ENCODE peak calls at places on chromosome 1, in ten cellular contexts. S is gastrocnemius medialis, P is IMR-90, K is testis, F is GM12891, C is breast epithelium, X is esophagus muscularis mucosa, V is sigmoid colon, N is uterus, W is heart left ventricle. Z is an unnamed sample.

GRCh38 chr1:11280719-11281376 is 7.8 kb downstream of the UBIAD1 start:
- DNase-seq in S (no peak), P (no peak), K (no peak), F (no peak), C (no peak), X (no peak), V (no peak), N (no peak), W (no peak), Z (no peak)

GRCh38 chr1:6953874-6954502 is 168.7 kb downstream of the CAMTA1 start:
- DNase-seq in S (no peak), P (no peak), K (no peak), F (no peak), C (no peak), X (no peak), V (no peak), N (no peak), W (no peak), Z (no peak)

GRCh38 chr1:2229921-2230700 is 2.0 kb downstream of the SKI start:
- DNase-seq in S (no peak), P (peak; percentile 40), K (peak; percentile 62), F (no peak), C (no peak), X (no peak), V (no peak), N (peak; percentile 57), W (no peak), Z (no peak)

GRCh38 chr1:201000391-201000790 is 23.1 kb downstream of the KIF21B start:
- DNase-seq in S (no peak), P (no peak), K (no peak), F (no peak), C (no peak), X (no peak), V (no peak), N (no peak), W (no peak), Z (no peak)

GRCh38 chr1:200252526-200252925 is 157.3 kb downstream of the ZNF281 start:
- DNase-seq in S (no peak), P (peak; percentile 79), K (no peak), F (no peak), C (no peak), X (no peak), V (no peak), N (no peak), W (no peak), Z (no peak)

GRCh38 chr1:116316373-116316772 is 56.7 kb upstream of the ATP1A1 start:
- DNase-seq in S (no peak), P (no peak), K (no peak), F (no peak), C (no peak), X (no peak), V (no peak), N (no peak), W (no peak), Z (no peak)

GRCh38 chr1:184163674-184164470 is 112.3 kb downstream of the TSEN15 start:
- DNase-seq in S (no peak), P (peak; percentile 89), K (no peak), F (peak; percentile 39), C (no peak), X (peak; percentile 42), V (no peak), N (no peak), W (peak; percentile 54), Z (no peak)

GRCh38 chr1:20426923-20427322 is 59.1 kb downstream of the CAMK2N1 start:
- DNase-seq in S (no peak), P (peak; percentile 96), K (no peak), F (no peak), C (peak; percentile 5), X (no peak), V (no peak), N (no peak), W (no peak), Z (no peak)

GRCh38 chr1:27367160-27367650 is 444 bp upstream of the MAP3K6 start:
- DNase-seq in S (no peak), P (no peak), K (no peak), F (no peak), C (no peak), X (no peak), V (no peak), N (no peak), W (no peak), Z (no peak)

GRCh38 chr1:27365372-27366112 is 1.2 kb downstream of the MAP3K6 start:
- DNase-seq in S (peak; percentile 88), P (peak; percentile 85), K (peak; percentile 93), F (peak; percentile 92), C (peak; percentile 90), X (peak; percentile 99), V (peak; percentile 97), N (peak; percentile 91), W (peak; percentile 91), Z (peak; percentile 89)

GRCh38 chr1:27364696-27365371 is 1.9 kb downstream of the MAP3K6 start:
- DNase-seq in S (no peak), P (no peak), K (no peak), F (no peak), C (no peak), X (no peak), V (no peak), N (no peak), W (no peak), Z (no peak)

GRCh38 chr1:27366411-27367159 is at the start of gene MAP3K6:
- DNase-seq in S (peak; percentile 83), P (peak; percentile 59), K (peak; percentile 88), F (peak; percentile 59), C (peak; percentile 92), X (peak; percentile 98), V (peak; percentile 96), N (peak; percentile 89), W (peak; percentile 95), Z (peak; percentile 83)

GRCh38 chr1:27366113-27366410 is 699 bp downstream of the MAP3K6 start:
- DNase-seq in S (peak; percentile 58), P (peak; percentile 49), K (peak; percentile 82), F (peak; percentile 66), C (peak; percentile 81), X (peak; percentile 94), V (peak; percentile 94), N (peak; percentile 86), W (peak; percentile 95), Z (peak; percentile 80)
- TF ChIP-seq POLR2A in S (no peak), P (no peak), K (no peak), F (no peak), C (no peak), X (peak; percentile 17), V (no peak), N (peak; percentile 15), W (peak; percentile 57), Z (peak; percentile 35)

GRCh38 chr1:30823969-30824735 is 66.6 kb upstream of the LAPTM5 start:
- DNase-seq in S (peak; percentile 85), P (peak; percentile 100), K (peak; percentile 96), F (peak; percentile 96), C (peak; percentile 98), X (peak; percentile 99), V (peak; percentile 99), N (peak; percentile 96), W (peak; percentile 97), Z (peak; percentile 88)
- TF ChIP-seq POLR2A in S (peak; percentile 86), P (peak; percentile 68), K (no peak), F (no peak), C (peak; percentile 80), X (peak; percentile 55), V (peak; percentile 89), N (peak; percentile 98), W (peak; percentile 78), Z (peak; percentile 27)

GRCh38 chr1:232273071-232273470 is 356.9 kb downstream of the SIPA1L2 start:
- DNase-seq in S (no peak), P (peak; percentile 13), K (no peak), F (no peak), C (no peak), X (no peak), V (no peak), N (no peak), W (no peak), Z (no peak)

GRCh38 chr1:232271991-232272589 is 357.8 kb downstream of the SIPA1L2 start:
- DNase-seq in S (no peak), P (peak; percentile 31), K (no peak), F (no peak), C (no peak), X (peak; percentile 42), V (no peak), N (no peak), W (peak; percentile 30), Z (peak; percentile 19)

GRCh38 chr1:232274236-232274855 is 355.6 kb downstream of the SIPA1L2 start:
- DNase-seq in S (no peak), P (no peak), K (no peak), F (no peak), C (no peak), X (peak; percentile 17), V (no peak), N (no peak), W (no peak), Z (no peak)

GRCh38 chr1:232276651-232277050 is 353.3 kb downstream of the SIPA1L2 start:
- DNase-seq in S (no peak), P (no peak), K (no peak), F (no peak), C (no peak), X (peak; percentile 34), V (no peak), N (no peak), W (no peak), Z (no peak)

GRCh38 chr1:232274999-232275706 is 354.8 kb downstream of the SIPA1L2 start:
- DNase-seq in S (no peak), P (no peak), K (no peak), F (no peak), C (no peak), X (no peak), V (no peak), N (no peak), W (no peak), Z (no peak)
- TF ChIP-seq POLR2A in S (no peak), P (no peak), K (no peak), F (no peak), C (no peak), X (no peak), V (no peak), N (no peak), W (no peak), Z (no peak)

GRCh38 chr1:34779962-34780361 is 1.1 kb upstream of the GJB3 start:
- DNase-seq in S (no peak), P (no peak), K (no peak), F (no peak), C (no peak), X (no peak), V (peak; percentile 12), N (no peak), W (no peak), Z (no peak)

GRCh38 chr1:34779526-34779925 is 1.5 kb upstream of the GJB3 start:
- DNase-seq in S (no peak), P (no peak), K (no peak), F (no peak), C (no peak), X (no peak), V (peak; percentile 18), N (no peak), W (no peak), Z (no peak)

GRCh38 chr1:34781071-34781843 is at the start of gene GJB3:
- DNase-seq in S (no peak), P (no peak), K (no peak), F (no peak), C (no peak), X (no peak), V (peak; percentile 50), N (no peak), W (no peak), Z (no peak)

GRCh38 chr1:34780528-34780927 is 486 bp upstream of the GJB3 start:
- DNase-seq in S (no peak), P (no peak), K (no peak), F (no peak), C (no peak), X (no peak), V (peak; percentile 48), N (no peak), W (no peak), Z (no peak)

DNA sequence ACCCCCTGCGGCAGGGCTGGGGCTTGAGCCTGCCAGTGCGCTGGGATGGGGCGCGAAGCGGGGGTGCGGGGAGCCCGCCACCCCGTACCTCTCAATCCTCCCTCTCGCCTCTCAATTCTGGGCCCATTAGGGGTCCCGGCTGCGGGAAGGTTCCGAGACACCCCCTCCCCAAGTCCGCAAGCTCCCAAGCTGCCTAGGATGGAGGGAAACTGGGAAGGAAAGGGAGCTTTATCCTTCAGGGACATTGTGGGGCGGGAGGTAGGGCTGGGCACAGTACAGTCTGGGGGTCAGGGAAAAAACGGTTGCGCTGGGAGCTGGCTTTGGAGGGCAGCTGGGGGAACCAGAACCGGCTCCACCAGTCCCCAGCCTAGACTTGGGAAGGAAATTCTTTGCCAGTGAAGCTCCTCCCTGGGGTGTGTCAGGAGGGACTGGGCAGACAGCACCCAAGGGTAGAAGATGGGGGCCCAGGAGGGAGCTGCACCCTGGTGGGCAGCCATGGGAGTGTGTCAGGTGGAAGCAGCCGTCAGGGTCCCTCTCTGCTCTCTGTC is 904 bp downstream of the GJB3 start:
- DNase-seq in S (no peak), P (no peak), K (no peak), F (no peak), C (no peak), X (no peak), V (peak; percentile 40), N (no peak), W (no peak), Z (no peak)
- TF ChIP-seq POLR2A in S (no peak), P (no peak), K (no peak), F (no peak), C (no peak), X (no peak), V (peak; percentile 42), N (no peak), W (no peak), Z (no peak)

Z was measured in tibial nerve.